ENCODE peak calls at places on chromosomes 13 and 19, in five cellular contexts. H is mammary epithelial cell, W is BE2C, F is breast epithelium, V is tibial nerve. K is an unnamed sample.

GRCh38 chr13:42720116-42720857 is 61.1 kb upstream of the FAM216B start:
- DNase-seq in H (peak; percentile 94), W (peak; percentile 63), F (no peak), V (no peak), K (peak; percentile 97)

GRCh38 chr13:29509999-29510586 is 85.4 kb downstream of the SLC7A1 start:
- DNase-seq in H (no peak), W (no peak), F (no peak), V (no peak), K (no peak)

GRCh38 chr13:45918597-45918996 is 67.0 kb upstream of the SIAH3 start:
- DNase-seq in H (peak; percentile 19), W (no peak), F (no peak), V (no peak), K (no peak)

GRCh38 chr13:50129065-50129922 is 114.0 kb downstream of the KCNRG start:
- DNase-seq in H (no peak), W (no peak), F (no peak), V (peak; percentile 54), K (no peak)

GRCh38 chr19:6041991-6042421 is 64.1 kb upstream of the RANBP3 start:
- DNase-seq in H (no peak), W (no peak), F (no peak), V (no peak), K (no peak)

GRCh38 chr13:110683203-110683883 is 22.6 kb downstream of the CARS2 start:
- DNase-seq in H (peak; percentile 20), W (no peak), F (no peak), V (no peak), K (peak; percentile 51)

GRCh38 chr13:45101327-45102018 is 18.8 kb upstream of the GTF2F2 start:
- DNase-seq in H (no peak), W (no peak), F (no peak), V (no peak), K (no peak)

GRCh38 chr19:17149393-17150135 is 65.6 kb upstream of the USE1 start:
- DNase-seq in H (no peak), W (no peak), F (no peak), V (no peak), K (no peak)

GRCh38 chr13:87052731-87053130 is 618.4 kb upstream of the SLITRK5 start:
- DNase-seq in H (peak; percentile 37), W (no peak), F (no peak), V (no peak), K (peak; percentile 26)

GRCh38 chr19:36054733-36055686 is at the start of gene WDR62:
- DNase-seq in H (peak; percentile 91), W (peak; percentile 98), F (peak; percentile 94), V (peak; percentile 86), K (peak; percentile 96)

GRCh38 chr13:51006067-51006800 is 96.6 kb downstream of the RNASEH2B start:
- DNase-seq in H (no peak), W (no peak), F (no peak), V (no peak), K (no peak)

GRCh38 chr13:34942732-34943674 is 933 bp downstream of the NBEA start:
- DNase-seq in H (no peak), W (peak; percentile 67), F (no peak), V (no peak), K (no peak)

GRCh38 chr19:38912600-38913514 is 871 bp upstream of the CCER2 start:
- DNase-seq in H (no peak), W (no peak), F (no peak), V (no peak), K (no peak)

GRCh38 chr19:5693195-5694166 is 3.4 kb downstream of the RPL36 start:
- DNase-seq in H (peak; percentile 27), W (no peak), F (no peak), V (no peak), K (no peak)

GRCh38 chr19:5154799-5155426 is 185.7 kb downstream of the PTPRS start:
- DNase-seq in H (no peak), W (no peak), F (no peak), V (no peak), K (no peak)

GRCh38 chr19:46068345-46069258 is 27.8 kb upstream of the IGFL4 start:
- DNase-seq in H (peak; percentile 99), W (no peak), F (peak; percentile 64), V (no peak), K (peak; percentile 99)

GRCh38 chr19:46728208-46728607 is 11.3 kb upstream of the PRKD2 start:
- DNase-seq in H (no peak), W (no peak), F (no peak), V (no peak), K (no peak)

GRCh38 chr19:6769006-6769637 is 1.9 kb upstream of the SH2D3A start:
- DNase-seq in H (no peak), W (no peak), F (no peak), V (no peak), K (peak; percentile 51)

GRCh38 chr19:28468701-28469459 is 744.1 kb downstream of the UQCRFS1 start:
- DNase-seq in H (no peak), W (no peak), F (no peak), V (no peak), K (no peak)

GRCh38 chr19:45395524-45396388 is 9.1 kb downstream of the PPP1R13L start:
- DNase-seq in H (no peak), W (no peak), F (no peak), V (no peak), K (no peak)

GRCh38 chr13:65959305-65959704 is 1270.8 kb downstream of the PCDH9 start:
- DNase-seq in H (peak; percentile 68), W (peak; percentile 19), F (no peak), V (no peak), K (no peak)

GRCh38 chr13:37495046-37495445 is 103.5 kb downstream of the POSTN start:
- DNase-seq in H (peak; percentile 64), W (no peak), F (peak; percentile 53), V (no peak), K (peak; percentile 64)

GRCh38 chr13:33271759-33272158 is 13.8 kb downstream of the STARD13 start:
- DNase-seq in H (no peak), W (no peak), F (no peak), V (no peak), K (no peak)

GRCh38 chr19:35013047-35013819 is 13.1 kb downstream of the GRAMD1A start:
- DNase-seq in H (peak; percentile 20), W (peak; percentile 80), F (peak; percentile 57), V (peak; percentile 49), K (peak; percentile 44)

GRCh38 chr13:80755925-80756324 is 415.0 kb upstream of the SPRY2 start:
- DNase-seq in H (no peak), W (no peak), F (no peak), V (no peak), K (no peak)

GRCh38 chr19:5112681-5113080 is 143.8 kb downstream of the KDM4B start:
- DNase-seq in H (no peak), W (no peak), F (no peak), V (no peak), K (no peak)

GRCh38 chr19:44753932-44754742 is 5.6 kb downstream of the BCL3 start:
- DNase-seq in H (peak; percentile 72), W (peak; percentile 76), F (peak; percentile 92), V (peak; percentile 90), K (peak; percentile 98)

GRCh38 chr19:1129535-1129934 is 25.7 kb downstream of the GPX4 start:
- DNase-seq in H (no peak), W (no peak), F (no peak), V (no peak), K (no peak)

GRCh38 chr19:1130801-1131717 is 27.3 kb downstream of the GPX4 start:
- DNase-seq in H (no peak), W (no peak), F (no peak), V (no peak), K (no peak)

GRCh38 chr19:1132625-1133383 is 29.0 kb downstream of the GPX4 start:
- DNase-seq in H (no peak), W (no peak), F (no peak), V (no peak), K (no peak)

GRCh38 chr19:1133471-1133929 is 29.7 kb downstream of the GPX4 start:
- DNase-seq in H (no peak), W (no peak), F (no peak), V (no peak), K (no peak)

DNA sequence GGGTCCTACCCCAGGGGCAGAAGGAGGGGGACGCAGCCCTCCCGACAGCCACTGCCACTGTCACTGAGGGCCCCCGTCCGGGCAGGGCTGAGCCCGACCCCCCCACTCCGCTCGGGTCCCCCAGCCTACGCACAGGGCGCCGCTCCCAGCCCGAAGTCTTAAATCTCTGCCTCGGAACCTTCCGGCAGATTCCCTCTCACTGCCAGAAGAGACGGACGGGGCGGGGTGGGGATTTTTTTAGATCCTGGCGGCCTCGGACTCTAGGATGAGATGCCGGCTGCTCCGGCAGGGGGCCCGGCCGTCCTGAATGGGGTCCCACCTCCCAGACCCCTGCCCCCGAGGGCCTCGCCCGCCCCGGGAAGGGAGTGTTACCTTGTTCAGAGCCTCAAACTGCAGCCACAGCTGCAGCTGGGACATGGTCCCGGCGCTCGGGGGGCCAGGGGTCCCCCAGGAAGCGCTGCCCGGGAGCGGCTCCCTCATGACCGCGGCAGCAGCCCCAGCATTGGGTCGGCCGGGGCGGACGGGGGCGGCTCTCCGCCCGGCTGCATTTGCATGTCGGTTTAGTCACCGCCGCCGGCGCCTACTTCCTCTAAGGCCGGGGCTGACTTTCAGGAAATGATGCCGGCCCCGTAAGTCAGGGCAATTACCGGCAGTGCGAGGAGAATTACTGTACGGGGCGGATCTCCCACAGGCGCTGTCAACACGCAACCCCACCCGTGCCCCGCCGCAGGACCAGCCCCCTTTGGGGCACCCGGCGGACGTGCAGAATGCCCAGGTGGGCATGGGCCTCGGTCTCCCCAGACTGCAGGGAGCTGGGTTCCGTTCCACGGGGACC is 28.1 kb downstream of the GPX4 start:
- DNase-seq in H (peak; percentile 83), W (peak; percentile 67), F (peak; percentile 82), V (peak; percentile 66), K (peak; percentile 90)
- TF ChIP-seq CTCF in H (no peak), W (no peak), F (peak; percentile 24), V (peak; percentile 44), K (no peak)

GRCh38 chr13:40472427-40473220 is 193.8 kb downstream of the FOXO1 start:
- DNase-seq in H (no peak), W (no peak), F (no peak), V (no peak), K (no peak)
- TF ChIP-seq CTCF in H (no peak), W (no peak), F (no peak), V (no peak), K (no peak)

DNA sequence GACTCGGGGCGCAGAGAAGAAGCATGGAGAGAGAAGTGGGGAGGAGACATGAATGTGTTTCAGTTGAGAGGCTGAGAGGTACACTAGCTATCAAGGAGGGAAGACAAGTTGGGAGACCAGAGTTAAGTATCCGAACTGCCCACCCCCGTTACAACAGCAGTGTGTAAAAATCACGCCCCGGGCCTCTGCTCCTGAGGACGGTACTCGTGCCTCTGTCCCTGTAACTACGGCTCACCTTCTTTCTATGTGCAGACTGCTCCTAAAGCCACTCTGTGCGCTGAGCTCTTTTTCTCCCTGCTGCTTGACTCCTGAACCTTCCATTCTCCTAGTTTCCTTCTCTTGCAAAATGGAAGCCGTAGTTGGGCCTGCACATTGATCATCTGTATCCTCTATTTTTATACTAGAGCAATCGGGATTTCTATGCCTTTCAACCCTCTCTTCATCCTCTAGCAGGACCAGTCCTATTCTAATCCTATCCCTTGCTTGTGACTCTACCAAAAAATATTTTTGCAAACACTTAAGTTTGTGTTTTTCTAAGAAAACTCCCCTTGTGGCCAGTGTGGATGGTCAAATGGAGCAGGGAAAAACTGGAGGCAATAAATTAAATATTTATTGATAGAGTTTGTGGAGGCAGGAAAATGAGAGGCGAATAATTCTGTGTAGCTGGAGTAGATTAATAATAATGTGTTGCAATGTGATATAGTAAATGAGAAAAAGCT is 569 bp downstream of the POLR1D start:
- DNase-seq in H (no peak), W (no peak), F (no peak), V (no peak), K (no peak)
- TF ChIP-seq CTCF in H (no peak), W (peak; percentile 13), F (no peak), V (no peak), K (no peak)

GRCh38 chr13:53189162-53189561 is 160.5 kb downstream of the OLFM4 start:
- DNase-seq in H (no peak), W (no peak), F (no peak), V (no peak), K (no peak)
- TF ChIP-seq CTCF in H (peak; percentile 3), W (no peak), F (no peak), V (no peak), K (no peak)

K was measured in MCF 10A.